ENCODE peak calls at places on chromosomes 4 and X, in nine cellular contexts. One of them, this sample, is unnamed.
A peak's percentile ranks its signal among the peaks of the same experiment; 100 is the strongest.

GRCh38 chr4:16329797-16330134 is 103.5 kb upstream of the TAPT1 start:
- DNase-seq in retina: no peak
- DNase-seq in kidney tubule cell: no peak
- DNase-seq in occipital lobe: no peak
- DNase-seq in T-helper 22 cell: no peak
- DNase-seq in endothelial cell: no peak
- DNase-seq in pancreas: no peak
- DNase-seq in upper lobe of left lung: no peak
- DNase-seq in aorta: no peak
- DNase-seq in this sample: no peak

GRCh38 chr4:6540879-6541278 is 34.1 kb upstream of the MAN2B2 start:
- DNase-seq in retina: no peak
- DNase-seq in kidney tubule cell: no peak
- DNase-seq in occipital lobe: no peak
- DNase-seq in T-helper 22 cell: no peak
- DNase-seq in endothelial cell: no peak
- DNase-seq in pancreas: no peak
- DNase-seq in upper lobe of left lung: no peak
- DNase-seq in aorta: no peak
- DNase-seq in this sample: no peak

GRCh38 chr4:127781303-127782024 is 658 bp upstream of the HSPA4L start:
- DNase-seq in retina: peak; percentile 83
- DNase-seq in kidney tubule cell: peak; percentile 65
- DNase-seq in occipital lobe: peak; percentile 40
- DNase-seq in T-helper 22 cell: no peak
- DNase-seq in endothelial cell: no peak
- DNase-seq in pancreas: peak; percentile 76
- DNase-seq in upper lobe of left lung: peak; percentile 91
- DNase-seq in aorta: peak; percentile 89
- DNase-seq in this sample: peak; percentile 69

GRCh38 chr4:158043971-158044618 is 128.7 kb downstream of the GASK1B start:
- DNase-seq in retina: no peak
- DNase-seq in kidney tubule cell: no peak
- DNase-seq in occipital lobe: no peak
- DNase-seq in T-helper 22 cell: no peak
- DNase-seq in endothelial cell: no peak
- DNase-seq in pancreas: peak; percentile 35
- DNase-seq in upper lobe of left lung: peak; percentile 74
- DNase-seq in aorta: no peak
- DNase-seq in this sample: no peak

GRCh38 chr4:44848466-44848865 is 122.1 kb upstream of the GNPDA2 start:
- DNase-seq in retina: no peak
- DNase-seq in kidney tubule cell: no peak
- DNase-seq in occipital lobe: no peak
- DNase-seq in T-helper 22 cell: no peak
- DNase-seq in endothelial cell: no peak
- DNase-seq in pancreas: no peak
- DNase-seq in upper lobe of left lung: no peak
- DNase-seq in aorta: no peak
- DNase-seq in this sample: no peak

GRCh38 chr4:106816501-106816900 is 219.6 kb downstream of the DKK2 start:
- DNase-seq in retina: no peak
- DNase-seq in kidney tubule cell: no peak
- DNase-seq in occipital lobe: no peak
- DNase-seq in T-helper 22 cell: no peak
- DNase-seq in endothelial cell: no peak
- DNase-seq in pancreas: no peak
- DNase-seq in upper lobe of left lung: no peak
- DNase-seq in aorta: no peak
- DNase-seq in this sample: no peak

GRCh38 chr4:112817933-112818921 is 181.3 kb downstream of the LARP7 start:
- DNase-seq in retina: peak; percentile 83
- DNase-seq in kidney tubule cell: peak; percentile 94
- DNase-seq in occipital lobe: peak; percentile 88
- DNase-seq in T-helper 22 cell: no peak
- DNase-seq in endothelial cell: peak; percentile 53
- DNase-seq in pancreas: peak; percentile 56
- DNase-seq in upper lobe of left lung: peak; percentile 37
- DNase-seq in aorta: peak; percentile 86
- DNase-seq in this sample: peak; percentile 86

GRCh38 chrX:71671043-71671829 is 3.9 kb downstream of the LOC101059915 start:
- DNase-seq in retina: no peak
- DNase-seq in kidney tubule cell: peak; percentile 47
- DNase-seq in occipital lobe: no peak
- DNase-seq in T-helper 22 cell: no peak
- DNase-seq in endothelial cell: no peak
- DNase-seq in pancreas: no peak
- DNase-seq in upper lobe of left lung: no peak
- DNase-seq in aorta: no peak
- DNase-seq in this sample: no peak

GRCh38 chrX:128518508-128518907 is 466.3 kb upstream of the ACTRT1 start:
- DNase-seq in retina: peak; percentile 2
- DNase-seq in kidney tubule cell: peak; percentile 47
- DNase-seq in occipital lobe: no peak
- DNase-seq in T-helper 22 cell: no peak
- DNase-seq in endothelial cell: peak; percentile 3
- DNase-seq in pancreas: no peak
- DNase-seq in upper lobe of left lung: no peak
- DNase-seq in aorta: no peak
- DNase-seq in this sample: peak; percentile 42

GRCh38 chrX:118534716-118535493 is 39.3 kb downstream of the DOCK11 start:
- DNase-seq in retina: no peak
- DNase-seq in kidney tubule cell: no peak
- DNase-seq in occipital lobe: no peak
- DNase-seq in T-helper 22 cell: no peak
- DNase-seq in endothelial cell: no peak
- DNase-seq in pancreas: no peak
- DNase-seq in upper lobe of left lung: no peak
- DNase-seq in aorta: no peak
- DNase-seq in this sample: no peak

GRCh38 chr4:127357765-127358164 is 275.0 kb upstream of the INTU start:
- DNase-seq in retina: no peak
- DNase-seq in kidney tubule cell: no peak
- DNase-seq in occipital lobe: no peak
- DNase-seq in T-helper 22 cell: no peak
- DNase-seq in endothelial cell: no peak
- DNase-seq in pancreas: no peak
- DNase-seq in upper lobe of left lung: no peak
- DNase-seq in aorta: no peak
- DNase-seq in this sample: no peak

GRCh38 chr4:40946652-40947051 is 196.9 kb downstream of the NSUN7 start:
- DNase-seq in retina: no peak
- DNase-seq in kidney tubule cell: no peak
- DNase-seq in occipital lobe: no peak
- DNase-seq in T-helper 22 cell: no peak
- DNase-seq in endothelial cell: no peak
- DNase-seq in pancreas: no peak
- DNase-seq in upper lobe of left lung: no peak
- DNase-seq in aorta: no peak
- DNase-seq in this sample: no peak

GRCh38 chr4:48831532-48832015 is 686 bp downstream of the OCIAD1 start:
- DNase-seq in retina: no peak
- DNase-seq in kidney tubule cell: peak; percentile 36
- DNase-seq in occipital lobe: no peak
- DNase-seq in T-helper 22 cell: no peak
- DNase-seq in endothelial cell: no peak
- DNase-seq in pancreas: no peak
- DNase-seq in upper lobe of left lung: no peak
- DNase-seq in aorta: no peak
- DNase-seq in this sample: no peak

GRCh38 chrX:7059214-7059838 is 88.2 kb upstream of the STS start:
- DNase-seq in retina: no peak
- DNase-seq in kidney tubule cell: no peak
- DNase-seq in occipital lobe: no peak
- DNase-seq in T-helper 22 cell: no peak
- DNase-seq in endothelial cell: no peak
- DNase-seq in pancreas: no peak
- DNase-seq in upper lobe of left lung: no peak
- DNase-seq in aorta: no peak
- DNase-seq in this sample: no peak

GRCh38 chr4:159639924-159640323 is 537.0 kb downstream of the RAPGEF2 start:
- DNase-seq in retina: no peak
- DNase-seq in kidney tubule cell: no peak
- DNase-seq in occipital lobe: no peak
- DNase-seq in T-helper 22 cell: no peak
- DNase-seq in endothelial cell: no peak
- DNase-seq in pancreas: no peak
- DNase-seq in upper lobe of left lung: no peak
- DNase-seq in aorta: no peak
- DNase-seq in this sample: peak; percentile 30

GRCh38 chr4:77862478-77863216 is at the start of gene MRPL1:
- DNase-seq in retina: peak; percentile 93
- DNase-seq in kidney tubule cell: peak; percentile 97
- DNase-seq in occipital lobe: peak; percentile 86
- DNase-seq in T-helper 22 cell: peak; percentile 78
- DNase-seq in endothelial cell: peak; percentile 70
- DNase-seq in pancreas: peak; percentile 84
- DNase-seq in upper lobe of left lung: peak; percentile 46
- DNase-seq in aorta: peak; percentile 94
- DNase-seq in this sample: peak; percentile 96

GRCh38 chr4:74258949-74259348 is 49.3 kb upstream of the EPGN start:
- DNase-seq in retina: no peak
- DNase-seq in kidney tubule cell: peak; percentile 26
- DNase-seq in occipital lobe: no peak
- DNase-seq in T-helper 22 cell: no peak
- DNase-seq in endothelial cell: no peak
- DNase-seq in pancreas: no peak
- DNase-seq in upper lobe of left lung: no peak
- DNase-seq in aorta: no peak
- DNase-seq in this sample: peak; percentile 21

GRCh38 chr4:86592553-86593249 is 1.4 kb upstream of the PTPN13 start:
- DNase-seq in retina: peak; percentile 39
- DNase-seq in kidney tubule cell: peak; percentile 87
- DNase-seq in occipital lobe: no peak
- DNase-seq in T-helper 22 cell: no peak
- DNase-seq in endothelial cell: no peak
- DNase-seq in pancreas: no peak
- DNase-seq in upper lobe of left lung: no peak
- DNase-seq in aorta: no peak
- DNase-seq in this sample: no peak

GRCh38 chr4:111717916-111718315 is 427.3 kb upstream of the FAM241A start:
- DNase-seq in retina: no peak
- DNase-seq in kidney tubule cell: no peak
- DNase-seq in occipital lobe: no peak
- DNase-seq in T-helper 22 cell: no peak
- DNase-seq in endothelial cell: no peak
- DNase-seq in pancreas: no peak
- DNase-seq in upper lobe of left lung: no peak
- DNase-seq in aorta: no peak
- DNase-seq in this sample: no peak

GRCh38 chr4:81260443-81261102 is 45.6 kb upstream of the PRKG2 start:
- DNase-seq in retina: no peak
- DNase-seq in kidney tubule cell: no peak
- DNase-seq in occipital lobe: no peak
- DNase-seq in T-helper 22 cell: no peak
- DNase-seq in endothelial cell: peak; percentile 10
- DNase-seq in pancreas: no peak
- DNase-seq in upper lobe of left lung: no peak
- DNase-seq in aorta: no peak
- DNase-seq in this sample: peak; percentile 24

GRCh38 chrX:104568304-104568915 is 2.4 kb downstream of the IL1RAPL2 start:
- DNase-seq in retina: peak; percentile 19
- DNase-seq in kidney tubule cell: no peak
- DNase-seq in occipital lobe: no peak
- DNase-seq in T-helper 22 cell: no peak
- DNase-seq in endothelial cell: no peak
- DNase-seq in pancreas: no peak
- DNase-seq in upper lobe of left lung: no peak
- DNase-seq in aorta: no peak
- DNase-seq in this sample: no peak